ENCODE peak calls at places on chromosomes 13 and 19, in five cellular contexts. M is bronchial epithelial cell; X is heart right ventricle; C is foreskin fibroblast; Q is CD8-positive, alpha-beta T cell. U is an unnamed sample.

GRCh38 chr13:48126944-48127814 is 32.3 kb upstream of the MED4 start:
- DNase-seq in M (peak), X (peak), C (peak), Q (peak), U (no peak)

GRCh38 chr19:15432018-15432494 is 13.3 kb upstream of the AKAP8L start:
- DNase-seq in M (no peak), X (no peak), C (peak), Q (no peak), U (no peak)

GRCh38 chr13:36981156-36981743 is 17.9 kb downstream of the ALG5 start:
- DNase-seq in M (peak), X (no peak), C (peak), Q (no peak), U (no peak)

GRCh38 chr13:110914293-110915056 is 394 bp downstream of the ANKRD10 start:
- DNase-seq in M (peak), X (peak), C (peak), Q (peak), U (peak)

GRCh38 chr13:73989244-73989843 is 144.9 kb downstream of the KLF12 start:
- DNase-seq in M (no peak), X (no peak), C (no peak), Q (no peak), U (no peak)

GRCh38 chr13:21998279-21998678 is 327.4 kb downstream of the FGF9 start:
- DNase-seq in M (no peak), X (no peak), C (no peak), Q (no peak), U (no peak)

GRCh38 chr13:88751994-88752393 is 1080.8 kb downstream of the SLITRK5 start:
- DNase-seq in M (no peak), X (no peak), C (no peak), Q (no peak), U (no peak)

GRCh38 chr19:47230122-47230920 is 678 bp downstream of the BBC3 start:
- DNase-seq in M (no peak), X (peak), C (peak), Q (peak), U (peak)

GRCh38 chr19:48646192-48646911 is 365 bp upstream of the CA11 start:
- DNase-seq in M (peak), X (peak), C (peak), Q (peak), U (peak)

GRCh38 chr13:40060318-40061007 is 405.0 kb downstream of the COG6 start:
- DNase-seq in M (peak), X (peak), C (peak), Q (no peak), U (no peak)

GRCh38 chr13:94322925-94323324 is 156.6 kb downstream of the DCT start:
- DNase-seq in M (no peak), X (no peak), C (peak), Q (no peak), U (no peak)

GRCh38 chr13:25249001-25249543 is 38.2 kb downstream of the MTMR6 start:
- DNase-seq in M (peak), X (no peak), C (peak), Q (no peak), U (no peak)

GRCh38 chr19:17869114-17869608 is 2.6 kb upstream of the SLC5A5 start:
- DNase-seq in M (no peak), X (no peak), C (no peak), Q (no peak), U (no peak)

GRCh38 chr13:38967446-38967845 is 23.2 kb downstream of the STOML3 start:
- DNase-seq in M (no peak), X (no peak), C (peak), Q (no peak), U (no peak)

GRCh38 chr13:30065181-30065580 is 214.8 kb upstream of the UBL3 start:
- DNase-seq in M (no peak), X (no peak), C (no peak), Q (no peak), U (no peak)

GRCh38 chr13:95301947-95302386 is 716 bp upstream of the ABCC4 start:
- DNase-seq in M (no peak), X (no peak), C (no peak), Q (no peak), U (no peak)

GRCh38 chr19:531009-531752 is 379 bp upstream of the CDC34 start:
- DNase-seq in M (peak), X (peak), C (peak), Q (peak), U (peak)

GRCh38 chr13:45882626-45883025 is 31.1 kb upstream of the SIAH3 start:
- DNase-seq in M (no peak), X (no peak), C (no peak), Q (no peak), U (no peak)

GRCh38 chr13:79406597-79406908 is 498 bp upstream of the RBM26 start:
- DNase-seq in M (no peak), X (no peak), C (no peak), Q (no peak), U (no peak)

GRCh38 chr13:60274664-60275063 is 110.9 kb upstream of the DIAPH3 start:
- DNase-seq in M (no peak), X (no peak), C (no peak), Q (no peak), U (no peak)

GRCh38 chr13:99380921-99381645 is 73.9 kb upstream of the GPR183 start:
- DNase-seq in M (no peak), X (no peak), C (no peak), Q (peak), U (no peak)

GRCh38 chr13:101049166-101049850 is 367.0 kb downstream of the NALCN start:
- DNase-seq in M (peak), X (no peak), C (no peak), Q (no peak), U (no peak)
- TF ChIP-seq CTCF in M (no peak), X (no peak), C (no peak), Q (no peak), U (no peak)

GRCh38 chr13:49791214-49791752 is 1.2 kb downstream of the KPNA3 start:
- DNase-seq in M (peak), X (no peak), C (peak), Q (no peak), U (no peak)
- TF ChIP-seq CTCF in M (peak), X (peak), C (peak), Q (no peak), U (no peak)

GRCh38 chr13:27909378-27909777 is 10.4 kb upstream of the PDX1 start:
- DNase-seq in M (no peak), X (no peak), C (no peak), Q (no peak), U (no peak)

GRCh38 chr13:27907139-27907787 is 12.5 kb upstream of the PDX1 start:
- DNase-seq in M (no peak), X (no peak), C (no peak), Q (no peak), U (no peak)

GRCh38 chr13:27915301-27916207 is 4.2 kb upstream of the PDX1 start:
- DNase-seq in M (peak), X (no peak), C (no peak), Q (no peak), U (no peak)

GRCh38 chr13:27913116-27913515 is 6.7 kb upstream of the PDX1 start:
- DNase-seq in M (peak), X (no peak), C (no peak), Q (no peak), U (no peak)

DNA sequence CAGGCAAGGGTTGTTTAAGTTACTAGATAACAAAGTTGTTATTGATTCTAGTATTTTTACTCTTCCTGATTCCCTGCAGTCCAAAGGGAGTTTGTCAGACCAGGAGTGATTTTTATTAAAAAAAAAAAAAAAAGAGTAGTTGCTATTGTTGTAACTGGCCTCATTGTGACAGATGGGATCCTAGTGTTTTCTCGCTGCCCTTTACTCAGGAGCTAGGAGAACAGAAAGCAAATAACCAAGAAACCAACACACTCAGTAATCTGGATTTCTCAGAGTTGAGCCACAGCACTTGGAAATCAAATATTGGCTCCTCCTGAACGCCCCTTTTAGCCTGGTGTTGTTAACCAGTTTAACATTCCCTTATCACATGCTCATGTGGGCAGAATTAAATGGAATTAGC is 8.3 kb upstream of the PDX1 start:
- DNase-seq in M (no peak), X (no peak), C (no peak), Q (no peak), U (no peak)
- TF ChIP-seq CTCF in M (no peak), X (no peak), C (no peak), Q (no peak), U (no peak)

DNA sequence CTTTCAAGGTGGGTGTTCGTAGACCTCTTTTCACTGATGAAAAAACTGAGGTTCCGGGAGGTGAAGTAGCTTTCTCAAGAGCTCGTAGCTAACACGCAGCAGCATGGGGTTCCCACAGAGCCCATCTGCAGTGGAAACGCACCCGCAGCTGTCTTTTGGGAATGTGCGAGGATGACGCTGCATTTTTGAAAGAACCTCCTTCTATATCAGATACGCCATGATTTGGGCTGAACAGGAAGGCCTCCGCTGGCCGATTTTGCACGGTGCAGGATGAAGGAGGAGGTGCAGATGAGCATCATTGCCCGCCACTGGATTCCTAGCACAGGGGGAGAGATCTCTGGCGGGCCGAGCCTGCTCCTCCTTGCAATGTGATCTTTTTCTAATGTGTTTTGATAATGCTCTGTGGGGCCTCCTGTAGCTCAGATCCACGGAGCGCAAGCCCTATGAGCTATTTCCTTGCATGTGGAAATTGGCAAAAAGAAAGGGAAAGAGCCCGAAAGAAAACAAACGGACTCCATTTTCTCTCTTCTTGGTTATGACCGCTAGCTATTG is 55.5 kb downstream of the EFNB2 start:
- DNase-seq in M (no peak), X (no peak), C (no peak), Q (no peak), U (no peak)
- TF ChIP-seq CTCF in M (no peak), X (no peak), C (no peak), Q (no peak), U (no peak)

DNA sequence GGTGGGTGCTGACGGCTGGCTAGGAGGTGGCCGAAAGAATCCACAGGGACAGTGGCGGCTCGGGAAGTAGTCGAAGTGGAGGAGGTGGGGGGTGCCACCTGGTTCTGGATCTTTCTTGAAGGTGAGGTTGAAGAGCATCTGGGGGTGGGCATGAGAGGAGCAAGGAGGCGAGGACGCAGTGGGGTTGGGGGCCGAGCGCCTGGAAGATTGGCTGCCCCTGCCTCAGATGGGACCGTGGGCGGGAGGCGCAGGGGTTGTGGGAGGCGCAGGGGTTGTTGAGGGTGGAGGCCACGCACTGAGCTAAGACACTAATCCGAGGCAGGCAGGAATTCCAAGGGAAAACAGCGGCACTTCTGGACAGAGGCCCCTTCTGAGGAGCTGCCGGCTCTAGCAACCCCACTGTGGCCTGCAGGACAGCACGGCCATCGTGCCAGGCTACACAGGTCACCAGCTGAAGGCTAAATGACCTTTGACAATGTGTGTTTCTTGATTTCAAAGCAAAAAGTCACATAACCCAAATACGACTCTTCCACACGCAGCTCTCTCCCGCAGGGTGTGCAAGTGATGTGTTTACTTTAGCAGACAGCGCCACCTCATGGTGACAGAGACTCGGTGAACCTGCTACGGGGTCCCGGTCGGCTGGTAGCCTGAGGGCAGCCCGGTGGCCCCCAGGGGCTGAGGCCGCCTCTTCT is 44.1 kb upstream of the RANBP3 start:
- DNase-seq in M (peak), X (peak), C (peak), Q (peak), U (peak)
- TF ChIP-seq CTCF in M (peak), X (peak), C (peak), Q (peak), U (peak)

DNA sequence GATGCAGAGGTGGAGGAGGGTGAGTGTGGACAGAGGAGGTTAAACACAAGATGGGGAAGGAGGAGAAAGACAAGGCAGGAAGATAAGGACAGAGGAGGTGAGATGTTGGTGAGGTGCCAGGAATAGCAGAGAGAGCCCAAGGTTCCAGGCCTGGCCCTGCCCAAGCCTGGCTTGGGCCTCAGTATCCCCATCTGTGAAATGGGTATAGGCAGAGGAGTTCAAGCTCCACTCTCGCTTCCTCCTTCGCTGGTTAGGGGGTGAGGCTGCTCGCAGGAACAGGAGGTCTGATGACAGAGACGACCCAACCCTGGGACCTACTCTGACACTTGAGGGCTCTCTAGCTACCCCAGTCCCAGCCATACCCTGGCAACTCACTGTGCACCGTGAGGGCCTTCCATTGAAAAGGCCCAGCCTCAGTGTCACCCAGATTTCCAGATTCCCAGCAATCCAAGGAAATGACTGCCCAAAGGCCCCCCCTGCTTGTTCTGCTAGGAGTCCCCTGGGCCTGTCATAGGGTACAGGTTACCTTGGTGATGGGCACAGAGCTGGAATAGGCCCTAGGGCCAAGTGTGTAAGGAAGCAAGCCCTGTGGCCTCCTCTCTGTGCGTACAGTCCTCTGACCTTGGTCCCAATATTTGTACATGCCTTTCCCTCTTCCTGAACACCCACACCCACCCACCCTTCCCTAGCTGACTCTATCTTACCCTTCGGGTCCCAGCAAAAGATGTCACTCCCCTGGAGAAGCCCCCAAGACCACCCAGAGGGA is 8.6 kb upstream of the ANGPTL8 start:
- DNase-seq in M (no peak), X (no peak), C (no peak), Q (no peak), U (no peak)
- TF ChIP-seq CTCF in M (no peak), X (no peak), C (no peak), Q (no peak), U (no peak)

GRCh38 chr19:35741216-35741541 is 1.1 kb downstream of the IGFLR1 start:
- DNase-seq in M (no peak), X (no peak), C (no peak), Q (no peak), U (no peak)
- TF ChIP-seq CTCF in M (no peak), X (no peak), C (no peak), Q (no peak), U (no peak)

DNA sequence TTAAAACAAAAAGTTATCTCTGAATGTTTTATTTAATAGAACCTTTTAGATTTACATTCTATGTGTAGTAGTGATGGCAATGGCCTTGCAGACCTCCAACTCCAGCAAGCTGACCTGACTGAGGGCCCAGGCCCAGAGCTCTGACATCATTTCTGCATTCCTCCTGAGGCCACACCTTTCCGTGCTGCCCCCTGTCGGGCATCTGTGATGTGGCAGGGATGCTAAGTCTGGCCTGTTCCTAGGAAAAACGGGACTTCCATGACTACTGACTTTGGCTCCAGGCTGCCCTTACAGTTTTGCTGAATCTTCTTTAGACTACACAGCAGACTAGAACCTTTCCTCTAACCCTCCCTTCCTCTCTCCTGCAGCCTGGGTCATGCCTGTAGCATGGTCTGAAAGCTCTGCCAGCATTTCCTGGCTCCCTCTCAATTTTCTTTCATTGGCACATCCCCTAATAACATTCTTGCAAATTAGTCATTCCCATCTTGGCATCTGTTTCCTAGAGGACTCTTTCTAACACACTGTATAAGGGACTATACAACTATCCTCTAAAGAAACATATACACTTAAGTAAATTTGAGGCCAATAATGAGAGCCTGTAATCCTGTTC is 249.0 kb downstream of the GPC5 start:
- DNase-seq in M (no peak), X (peak), C (no peak), Q (no peak), U (no peak)
- TF ChIP-seq CTCF in M (no peak), X (peak), C (no peak), Q (no peak), U (no peak)